ENCODE peak calls at places on chromosomes 11 and 22, in five cellular contexts. One of them, this sample, is unnamed.
A peak's percentile ranks its signal among the peaks of the same experiment; 100 is the strongest.

GRCh38 chr22:19615001-19615461 is 90.8 kb upstream of the CLDN5 start:
- DNase-seq in K562: no peak
- DNase-seq in HepG2: no peak
- DNase-seq in SK-N-SH: no peak
- DNase-seq in GM12878: no peak
- DNase-seq in this sample: no peak

GRCh38 chr11:68331338-68331947 is 19.1 kb downstream of the LRP5 start:
- DNase-seq in GM12878: no peak
- DNase-seq in K562: no peak
- DNase-seq in HepG2: peak; percentile 88
- DNase-seq in SK-N-SH: no peak
- DNase-seq in this sample: no peak

GRCh38 chr22:41920271-41920976 is 5.5 kb upstream of the SHISA8 start:
- DNase-seq in GM12878: no peak
- DNase-seq in HepG2: no peak
- DNase-seq in SK-N-SH: no peak
- DNase-seq in K562: no peak
- DNase-seq in this sample: no peak

GRCh38 chr11:88535266-88535665 is 197.7 kb upstream of the CTSC start:
- DNase-seq in GM12878: no peak
- DNase-seq in HepG2: no peak
- DNase-seq in K562: no peak
- DNase-seq in SK-N-SH: no peak
- DNase-seq in this sample: no peak

GRCh38 chr11:124474779-124475178 is 29.3 kb upstream of the OR8B8 start:
- DNase-seq in K562: no peak
- DNase-seq in GM12878: no peak
- DNase-seq in HepG2: no peak
- DNase-seq in SK-N-SH: no peak
- DNase-seq in this sample: no peak

GRCh38 chr11:120835601-120836228 is 188.2 kb upstream of the TBCEL start:
- DNase-seq in HepG2: peak; percentile 5
- DNase-seq in GM12878: peak; percentile 63
- DNase-seq in SK-N-SH: no peak
- DNase-seq in K562: no peak
- DNase-seq in this sample: no peak

GRCh38 chr11:59117774-59118173 is 10.7 kb downstream of the FAM111B start:
- DNase-seq in HepG2: no peak
- DNase-seq in K562: no peak
- DNase-seq in GM12878: no peak
- DNase-seq in SK-N-SH: no peak
- DNase-seq in this sample: no peak

GRCh38 chr22:48357961-48358360 is 1469.7 kb downstream of the BRD1 start:
- DNase-seq in SK-N-SH: no peak
- DNase-seq in K562: no peak
- DNase-seq in GM12878: no peak
- DNase-seq in HepG2: no peak
- DNase-seq in this sample: no peak

GRCh38 chr22:30822216-30823014 is 127.7 kb downstream of the OSBP2 start:
- DNase-seq in GM12878: no peak
- DNase-seq in K562: peak; percentile 20
- DNase-seq in SK-N-SH: peak; percentile 87
- DNase-seq in HepG2: no peak
- DNase-seq in this sample: peak; percentile 70

GRCh38 chr22:39574779-39575551 is 4.4 kb downstream of the CACNA1I start:
- DNase-seq in K562: peak; percentile 65
- DNase-seq in GM12878: no peak
- DNase-seq in SK-N-SH: no peak
- DNase-seq in HepG2: peak; percentile 28
- DNase-seq in this sample: no peak

GRCh38 chr11:126628790-126629621 is 273.5 kb downstream of the ST3GAL4 start:
- DNase-seq in HepG2: no peak
- DNase-seq in SK-N-SH: no peak
- DNase-seq in GM12878: no peak
- DNase-seq in K562: no peak
- DNase-seq in this sample: no peak

GRCh38 chr11:27209562-27210005 is 153.4 kb downstream of the CCDC34 start:
- DNase-seq in K562: peak; percentile 37
- DNase-seq in GM12878: no peak
- DNase-seq in SK-N-SH: no peak
- DNase-seq in HepG2: peak; percentile 80
- DNase-seq in this sample: peak; percentile 39

GRCh38 chr11:111736621-111737055 is 29.6 kb downstream of the PPP2R1B start:
- DNase-seq in GM12878: no peak
- DNase-seq in SK-N-SH: no peak
- DNase-seq in K562: no peak
- DNase-seq in HepG2: no peak
- DNase-seq in this sample: no peak

GRCh38 chr22:35726398-35726797 is 8.7 kb downstream of the APOL5 start:
- DNase-seq in K562: no peak
- DNase-seq in HepG2: no peak
- DNase-seq in SK-N-SH: no peak
- DNase-seq in GM12878: no peak
- DNase-seq in this sample: no peak

GRCh38 chr22:30781271-30781875 is 86.7 kb downstream of the OSBP2 start:
- DNase-seq in SK-N-SH: no peak
- DNase-seq in K562: no peak
- DNase-seq in GM12878: no peak
- DNase-seq in HepG2: no peak
- DNase-seq in this sample: no peak

GRCh38 chr11:67372993-67373915 is at the start of gene CLCF1:
- DNase-seq in GM12878: no peak
- DNase-seq in K562: peak; percentile 89
- DNase-seq in SK-N-SH: peak; percentile 90
- DNase-seq in HepG2: no peak
- DNase-seq in this sample: peak; percentile 68

GRCh38 chr11:68430801-68431200 is 29.8 kb upstream of the PPP6R3 start:
- DNase-seq in HepG2: no peak
- DNase-seq in GM12878: no peak
- DNase-seq in SK-N-SH: no peak
- DNase-seq in K562: no peak
- DNase-seq in this sample: no peak

GRCh38 chr22:30833328-30833727 is 135.2 kb downstream of the MORC2 start:
- DNase-seq in GM12878: no peak
- DNase-seq in HepG2: no peak
- DNase-seq in K562: no peak
- DNase-seq in SK-N-SH: no peak
- DNase-seq in this sample: no peak

GRCh38 chr11:116731821-116732739 is 40.7 kb downstream of the BUD13 start:
- DNase-seq in HepG2: no peak
- DNase-seq in SK-N-SH: no peak
- DNase-seq in K562: no peak
- DNase-seq in GM12878: no peak
- DNase-seq in this sample: no peak

GRCh38 chr22:47139790-47140119 is 377.3 kb downstream of the TBC1D22A start:
- DNase-seq in K562: no peak
- DNase-seq in HepG2: no peak
- DNase-seq in GM12878: no peak
- DNase-seq in SK-N-SH: no peak
- DNase-seq in this sample: no peak

GRCh38 chr11:101126551-101127347 is 2.9 kb downstream of the PGR start:
- DNase-seq in GM12878: no peak
- DNase-seq in SK-N-SH: no peak
- DNase-seq in K562: peak; percentile 17
- DNase-seq in HepG2: no peak
- DNase-seq in this sample: no peak

GRCh38 chr11:65354265-65355012 is at the start of gene TIGD3:
- DNase-seq in K562: peak; percentile 99
- DNase-seq in HepG2: peak; percentile 92
- DNase-seq in GM12878: peak; percentile 75
- DNase-seq in SK-N-SH: peak; percentile 99
- DNase-seq in this sample: peak; percentile 98

GRCh38 chr11:113906038-113906437 is 1.4 kb downstream of the HTR3B start:
- DNase-seq in HepG2: peak; percentile 37
- DNase-seq in GM12878: no peak
- DNase-seq in K562: no peak
- DNase-seq in SK-N-SH: no peak
- DNase-seq in this sample: peak; percentile 77

GRCh38 chr22:34669001-34669400 is 397.0 kb upstream of the ISX start:
- DNase-seq in SK-N-SH: no peak
- DNase-seq in GM12878: no peak
- DNase-seq in HepG2: no peak
- DNase-seq in K562: no peak
- DNase-seq in this sample: no peak

GRCh38 chr11:72655896-72656464 is 18.2 kb downstream of the PDE2A start:
- DNase-seq in K562: no peak
- DNase-seq in GM12878: no peak
- DNase-seq in SK-N-SH: no peak
- DNase-seq in HepG2: no peak
- DNase-seq in this sample: no peak

GRCh38 chr11:97000481-97000880 is 610.7 kb downstream of the JRKL start:
- DNase-seq in HepG2: no peak
- DNase-seq in K562: no peak
- DNase-seq in SK-N-SH: no peak
- DNase-seq in GM12878: no peak
- DNase-seq in this sample: no peak
- TF ChIP-seq FOXM1 in HepG2: no peak
- TF ChIP-seq FOXM1 in K562: no peak
- TF ChIP-seq FOXM1 in SK-N-SH: no peak
- TF ChIP-seq FOXM1 in GM12878: no peak
- TF ChIP-seq FOXM1 in this sample: no peak

DNA sequence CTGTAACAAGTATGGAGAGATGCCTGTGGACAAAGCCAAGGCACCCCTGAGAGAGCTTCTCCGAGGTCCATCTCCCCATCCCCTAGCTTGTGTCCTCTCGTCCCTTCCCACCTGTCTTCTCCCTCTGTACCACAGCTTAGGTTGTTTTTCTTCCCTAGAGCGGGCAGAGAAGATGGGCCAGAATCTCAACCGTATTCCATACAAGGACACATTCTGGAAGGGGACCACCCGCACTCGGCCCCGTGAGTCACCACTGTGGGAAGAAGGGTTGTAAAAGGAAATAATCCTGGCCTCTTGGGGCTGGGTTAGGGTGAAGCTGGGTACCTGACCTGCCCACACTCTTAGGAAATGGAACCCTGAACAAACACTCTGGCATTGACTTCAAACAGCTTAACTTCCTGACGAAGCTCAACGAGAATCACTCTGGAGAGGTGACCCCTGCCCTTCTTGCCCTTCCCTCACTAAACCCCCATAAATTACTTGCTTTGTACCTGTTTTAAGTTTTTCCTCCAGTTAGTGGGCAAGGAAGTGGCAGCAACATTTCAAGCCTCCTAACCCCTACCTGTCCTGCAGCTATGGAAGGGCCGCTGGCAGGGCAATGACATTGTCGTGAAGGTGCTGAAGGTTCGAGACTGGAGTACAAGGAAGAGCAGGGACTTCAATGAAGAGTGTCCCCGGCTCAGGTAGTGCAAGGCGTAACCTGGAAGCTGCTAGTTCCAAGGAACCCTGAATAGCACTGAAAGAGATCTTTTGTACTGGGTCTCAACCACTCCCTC is 3.1 kb downstream of the TAF10 start:
- DNase-seq in SK-N-SH: no peak
- DNase-seq in GM12878: no peak
- DNase-seq in K562: no peak
- DNase-seq in HepG2: no peak
- DNase-seq in this sample: no peak
- TF ChIP-seq FOXM1 in SK-N-SH: no peak
- TF ChIP-seq FOXM1 in GM12878: no peak
- TF ChIP-seq FOXM1 in K562: no peak
- TF ChIP-seq FOXM1 in HepG2: no peak
- TF ChIP-seq FOXM1 in this sample: no peak

DNA sequence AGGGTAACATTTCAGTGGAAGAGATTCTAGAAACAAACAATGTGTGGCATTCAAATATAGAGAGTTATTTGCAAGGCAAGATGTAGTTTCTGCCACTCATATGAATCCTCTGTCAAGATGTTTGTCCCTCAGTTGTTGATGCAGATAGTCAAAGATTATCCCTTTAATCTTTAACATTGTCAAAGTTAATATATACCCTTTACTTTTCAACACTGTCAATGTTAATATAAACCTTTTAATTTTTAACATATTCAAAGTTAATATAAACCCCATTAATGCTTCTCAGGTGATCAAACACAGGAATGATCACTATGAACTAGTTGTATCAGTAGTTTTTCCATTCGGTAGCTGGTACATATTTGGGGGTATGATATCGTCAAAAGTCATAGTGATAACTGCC is 51.9 kb upstream of the PICALM start:
- DNase-seq in GM12878: no peak
- DNase-seq in SK-N-SH: no peak
- DNase-seq in HepG2: no peak
- DNase-seq in K562: no peak
- DNase-seq in this sample: no peak
- TF ChIP-seq FOXM1 in GM12878: no peak
- TF ChIP-seq FOXM1 in SK-N-SH: no peak
- TF ChIP-seq FOXM1 in HepG2: no peak
- TF ChIP-seq FOXM1 in K562: no peak
- TF ChIP-seq FOXM1 in this sample: no peak

GRCh38 chr22:29079218-29079901 is 6.5 kb downstream of the KREMEN1 start:
- DNase-seq in HepG2: no peak
- DNase-seq in GM12878: no peak
- DNase-seq in SK-N-SH: no peak
- DNase-seq in K562: peak; percentile 12
- DNase-seq in this sample: peak; percentile 79
- TF ChIP-seq FOXM1 in HepG2: no peak
- TF ChIP-seq FOXM1 in GM12878: no peak
- TF ChIP-seq FOXM1 in SK-N-SH: no peak
- TF ChIP-seq FOXM1 in K562: no peak
- TF ChIP-seq FOXM1 in this sample: no peak

GRCh38 chr11:102802341-102802740 is 4.4 kb upstream of the MMP1 start:
- DNase-seq in SK-N-SH: no peak
- DNase-seq in HepG2: no peak
- DNase-seq in GM12878: no peak
- DNase-seq in K562: no peak
- DNase-seq in this sample: no peak

GRCh38 chr11:102799656-102800339 is 1.8 kb upstream of the MMP1 start:
- DNase-seq in SK-N-SH: no peak
- DNase-seq in GM12878: no peak
- DNase-seq in HepG2: no peak
- DNase-seq in K562: no peak
- DNase-seq in this sample: no peak

GRCh38 chr11:102794382-102794781 is 3.6 kb downstream of the MMP1 start:
- DNase-seq in HepG2: peak; percentile 44
- DNase-seq in GM12878: no peak
- DNase-seq in K562: peak; percentile 20
- DNase-seq in SK-N-SH: peak; percentile 15
- DNase-seq in this sample: peak; percentile 53

GRCh38 chr11:102800774-102801173 is 2.8 kb upstream of the MMP1 start:
- DNase-seq in HepG2: no peak
- DNase-seq in SK-N-SH: no peak
- DNase-seq in K562: no peak
- DNase-seq in GM12878: no peak
- DNase-seq in this sample: no peak

GRCh38 chr11:102798012-102798746 is at the start of gene MMP1:
- DNase-seq in GM12878: no peak
- DNase-seq in SK-N-SH: no peak
- DNase-seq in K562: no peak
- DNase-seq in HepG2: no peak
- DNase-seq in this sample: no peak
- TF ChIP-seq FOXM1 in GM12878: no peak
- TF ChIP-seq FOXM1 in SK-N-SH: no peak
- TF ChIP-seq FOXM1 in K562: no peak
- TF ChIP-seq FOXM1 in HepG2: no peak
- TF ChIP-seq FOXM1 in this sample: no peak